ENCODE peak calls at places on chromosome 21, in nine cellular contexts. N is tibial nerve, B is GM12878, H is lower leg skin, P is suprapubic skin, S is breast epithelium, A is spleen, L is body of pancreas, D is A549. T is an unnamed sample.

GRCh38 chr21:34987673-34988072 is 61.4 kb downstream of the RUNX1 start:
- DNase-seq in S (no peak), L (no peak), H (no peak), P (no peak), N (no peak), A (no peak), D (no peak), B (no peak), T (no peak)

GRCh38 chr21:42063578-42064521 is 7.3 kb upstream of the UMODL1 start:
- DNase-seq in H (no peak), N (no peak), D (no peak), S (no peak), L (peak), P (no peak), B (peak), A (peak), T (no peak)

GRCh38 chr21:40846057-40846456 is 901 bp downstream of the DSCAM start:
- DNase-seq in D (no peak), B (no peak), P (no peak), L (no peak), A (no peak), S (no peak), N (no peak), H (no peak), T (no peak)

GRCh38 chr21:15774590-15774989 is 44.8 kb downstream of the USP25 start:
- DNase-seq in D (no peak), L (no peak), H (no peak), B (no peak), A (no peak), N (no peak), S (no peak), P (no peak), T (no peak)

GRCh38 chr21:41833138-41834115 is 45.7 kb downstream of the PRDM15 start:
- DNase-seq in B (peak), H (peak), N (no peak), L (no peak), S (no peak), A (peak), P (no peak), D (no peak), T (no peak)

GRCh38 chr21:42214081-42214750 is 4.7 kb upstream of the ABCG1 start:
- DNase-seq in D (no peak), B (no peak), N (no peak), P (peak), H (peak), A (peak), L (peak), S (no peak), T (peak)

GRCh38 chr21:15140321-15141019 is 75.7 kb upstream of the NRIP1 start:
- DNase-seq in L (peak), N (no peak), H (no peak), S (no peak), P (no peak), A (no peak), B (no peak), D (peak), T (no peak)

GRCh38 chr21:21029159-21029558 is 30.9 kb downstream of the NCAM2 start:
- DNase-seq in P (no peak), A (no peak), B (no peak), N (no peak), H (no peak), S (no peak), D (no peak), L (no peak), T (no peak)

GRCh38 chr21:15701845-15702244 is 27.9 kb upstream of the USP25 start:
- DNase-seq in H (no peak), B (no peak), D (no peak), N (no peak), P (no peak), A (no peak), L (no peak), S (no peak), T (no peak)

GRCh38 chr21:42002421-42002958 is 7.7 kb downstream of the ZBTB21 start:
- DNase-seq in S (no peak), H (no peak), B (peak), A (no peak), L (no peak), P (no peak), D (no peak), N (no peak), T (no peak)

GRCh38 chr21:39556176-39556575 is 56.6 kb upstream of the B3GALT5 start:
- DNase-seq in H (no peak), S (no peak), B (no peak), A (no peak), N (no peak), P (no peak), L (no peak), D (no peak), T (no peak)

GRCh38 chr21:37146320-37147225 is 73.5 kb downstream of the TTC3 start:
- DNase-seq in D (no peak), S (no peak), L (no peak), N (no peak), H (no peak), A (no peak), P (no peak), B (no peak), T (no peak)

GRCh38 chr21:8998946-8999681 is 1522.3 kb upstream of the TPTE start:
- DNase-seq in B (no peak), D (no peak), L (no peak), S (no peak), A (no peak), N (no peak), P (no peak), H (no peak), T (no peak)

GRCh38 chr21:28294046-28294445 is 698.6 kb downstream of the LTN1 start:
- DNase-seq in H (no peak), A (no peak), D (no peak), L (no peak), N (no peak), P (no peak), S (no peak), B (no peak), T (no peak)

GRCh38 chr21:17730782-17731181 is 88.4 kb downstream of the C21orf91 start:
- DNase-seq in H (no peak), S (no peak), P (no peak), A (no peak), B (no peak), N (no peak), D (no peak), L (no peak), T (no peak)

GRCh38 chr21:22231013-22231412 is 1232.8 kb downstream of the NCAM2 start:
- DNase-seq in A (no peak), P (no peak), S (no peak), B (no peak), L (no peak), H (no peak), D (no peak), N (no peak), T (no peak)

GRCh38 chr21:28636988-28637691 is 355.5 kb downstream of the LTN1 start:
- DNase-seq in P (no peak), S (no peak), H (no peak), A (no peak), N (no peak), B (no peak), L (no peak), D (no peak), T (no peak)

GRCh38 chr21:15282666-15283065 is 217.9 kb upstream of the NRIP1 start:
- DNase-seq in B (no peak), L (no peak), P (no peak), D (no peak), H (no peak), N (no peak), A (no peak), S (no peak), T (no peak)

GRCh38 chr21:17818158-17819113 is 720 bp downstream of the C21orf91 start:
- DNase-seq in A (peak), B (no peak), N (no peak), L (peak), D (peak), S (peak), P (peak), H (peak), T (peak)

GRCh38 chr21:22855581-22855980 is 1857.4 kb downstream of the NCAM2 start:
- DNase-seq in B (no peak), L (no peak), H (no peak), A (no peak), N (no peak), S (no peak), D (no peak), P (no peak), T (no peak)

GRCh38 chr21:42538479-42539275 is 25.0 kb downstream of the SLC37A1 start:
- DNase-seq in H (no peak), S (no peak), L (no peak), N (no peak), P (peak), B (no peak), D (no peak), A (no peak), T (no peak)

DNA sequence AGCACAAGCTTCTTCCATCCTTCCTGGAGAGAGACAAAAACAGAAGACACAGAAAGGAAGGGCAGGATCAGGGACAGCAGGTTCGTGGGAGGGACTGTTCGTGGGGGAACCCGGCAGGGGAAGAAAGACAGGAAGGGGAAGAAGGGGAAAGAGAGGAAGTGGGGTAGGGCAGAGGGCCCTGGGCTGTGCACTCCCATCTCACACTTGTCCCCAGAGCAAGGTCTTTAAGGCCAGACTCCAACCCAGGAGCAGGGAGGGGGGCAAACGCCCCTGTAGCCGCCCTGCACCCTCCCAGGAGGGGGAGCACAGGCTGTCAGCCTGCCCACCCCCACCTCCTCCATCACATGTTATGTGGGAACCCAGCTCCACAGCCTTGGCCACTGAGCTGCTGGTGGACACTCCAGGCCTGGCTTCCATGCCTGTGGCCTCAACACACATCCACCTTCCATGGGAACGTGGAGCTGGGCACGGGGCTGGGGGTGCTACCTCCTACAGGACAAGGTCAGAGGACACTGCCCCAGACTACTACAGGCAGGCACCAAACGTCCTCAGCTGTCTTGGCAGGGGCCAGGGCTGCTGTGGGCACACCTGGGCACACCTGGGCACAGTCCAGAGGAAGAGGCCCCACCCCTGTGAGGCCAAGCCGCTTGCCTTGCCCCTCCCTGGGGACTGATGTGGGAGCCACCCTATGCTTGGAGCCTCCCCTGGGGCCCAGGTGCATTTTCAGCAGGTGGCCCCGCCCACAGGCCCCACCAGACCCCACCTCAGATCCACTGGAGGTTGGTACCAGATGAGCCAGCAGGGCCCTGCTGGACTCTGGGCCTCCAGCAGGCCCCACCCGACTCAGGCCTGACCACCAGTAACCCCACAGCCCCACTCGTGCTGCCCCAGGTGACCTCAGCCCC is 9.2 kb downstream of the SLC19A1 start:
- DNase-seq in L (peak), A (peak), D (no peak), S (no peak), B (no peak), P (peak), H (peak), N (no peak), T (no peak)
- TF ChIP-seq POLR2A in L (no peak), A (no peak), D (no peak), S (no peak), B (no peak), P (no peak), H (no peak), N (no peak), T (no peak)

GRCh38 chr21:32065654-32066053 is 192.8 kb downstream of the HUNK start:
- DNase-seq in S (no peak), N (no peak), L (no peak), B (no peak), D (no peak), H (no peak), P (no peak), A (no peak), T (no peak)
- TF ChIP-seq POLR2A in S (no peak), N (no peak), L (no peak), B (no peak), D (no peak), H (no peak), P (no peak), A (no peak), T (no peak)

DNA sequence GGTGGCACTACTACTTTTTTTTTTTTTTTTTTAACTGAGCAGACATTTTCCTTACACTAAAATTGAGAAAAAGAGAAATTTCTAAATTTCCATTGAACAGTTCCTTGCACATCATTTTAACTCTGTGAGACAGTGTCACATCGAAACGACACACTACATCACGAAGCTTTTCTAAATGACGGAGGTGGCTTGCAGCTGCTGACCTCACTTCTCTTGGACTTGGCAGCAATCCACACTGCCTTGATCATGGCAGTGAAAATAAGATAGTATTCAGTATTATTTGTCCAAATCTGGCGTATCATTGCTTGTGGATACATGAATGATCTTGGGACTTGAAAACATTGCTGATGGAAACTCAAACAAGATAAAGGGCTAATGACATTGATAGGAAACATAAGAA is 80.3 kb upstream of the CYYR1 start:
- DNase-seq in S (no peak), D (no peak), L (no peak), N (no peak), H (no peak), A (no peak), B (no peak), P (no peak), T (no peak)
- TF ChIP-seq POLR2A in S (no peak), D (no peak), L (no peak), N (no peak), H (no peak), A (no peak), B (no peak), P (no peak), T (no peak)

GRCh38 chr21:33901421-33902288 is 13.9 kb downstream of the ATP5PO start:
- DNase-seq in S (no peak), P (no peak), D (no peak), N (no peak), L (no peak), B (no peak), A (no peak), H (peak), T (peak)
- TF ChIP-seq POLR2A in S (no peak), P (no peak), D (no peak), N (no peak), L (no peak), B (no peak), A (no peak), H (no peak), T (no peak)

GRCh38 chr21:38506606-38507331 is 8.5 kb upstream of the ERG start:
- DNase-seq in S (no peak), A (no peak), N (no peak), B (no peak), H (no peak), L (no peak), D (no peak), P (no peak), T (no peak)

GRCh38 chr21:38504056-38504455 is 5.8 kb upstream of the ERG start:
- DNase-seq in N (no peak), L (no peak), H (no peak), B (no peak), D (no peak), A (no peak), P (no peak), S (no peak), T (no peak)

GRCh38 chr21:38507374-38507942 is 9.2 kb upstream of the ERG start:
- DNase-seq in D (no peak), L (no peak), A (no peak), H (no peak), B (no peak), S (no peak), P (no peak), N (no peak), T (no peak)

GRCh38 chr21:38503588-38503987 is 5.3 kb upstream of the ERG start:
- DNase-seq in P (no peak), D (no peak), H (no peak), B (no peak), L (no peak), S (no peak), N (no peak), A (no peak), T (no peak)

DNA sequence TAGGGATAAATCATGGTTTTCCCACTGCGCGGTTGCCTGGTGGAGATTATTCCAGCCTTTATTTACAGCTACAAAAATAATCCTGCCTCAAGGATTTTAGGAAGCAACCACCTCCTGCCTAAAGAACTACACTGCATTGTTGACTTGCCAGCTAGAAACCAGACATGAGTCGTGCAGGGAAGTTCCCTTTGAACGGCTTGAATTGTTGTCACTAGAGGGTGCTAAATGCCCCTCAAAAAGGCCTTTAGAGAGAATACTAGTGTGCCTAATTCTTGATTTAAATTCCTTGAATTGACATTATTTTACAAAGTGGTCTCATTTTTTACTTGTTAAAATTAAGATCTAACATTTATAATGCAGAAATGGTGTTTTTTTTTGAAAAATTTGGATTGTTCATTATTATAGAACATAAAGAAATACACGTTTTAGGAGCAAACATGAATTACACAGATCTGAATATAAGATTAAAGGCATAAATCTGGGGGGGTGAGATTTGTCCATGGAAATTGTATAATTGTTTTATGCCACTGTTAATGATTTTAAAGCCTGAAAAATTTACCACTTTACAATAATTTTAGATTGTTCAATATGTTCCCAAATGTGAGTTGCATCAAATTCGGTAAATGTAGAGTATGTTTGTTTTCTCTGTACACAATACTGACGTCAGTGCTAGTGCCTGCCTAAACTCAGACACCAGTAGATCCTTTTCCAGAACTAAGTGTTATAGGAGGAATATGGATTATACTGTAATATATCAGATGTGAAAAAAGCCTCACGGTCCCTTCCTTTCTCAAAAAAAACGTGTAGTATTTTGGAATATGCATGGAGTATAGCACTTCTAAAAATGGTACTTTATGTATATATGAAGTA is 7.6 kb upstream of the ERG start:
- DNase-seq in A (no peak), N (no peak), P (no peak), L (peak), H (no peak), B (no peak), D (peak), S (no peak), T (no peak)
- TF ChIP-seq POLR2A in A (no peak), N (no peak), P (no peak), L (no peak), H (no peak), B (no peak), D (no peak), S (no peak), T (no peak)

GRCh38 chr21:43743934-43744333 is 25.0 kb downstream of the PDXK start:
- DNase-seq in P (no peak), N (no peak), B (no peak), A (no peak), L (no peak), D (no peak), S (no peak), H (no peak), T (no peak)
- TF ChIP-seq POLR2A in P (no peak), N (no peak), B (no peak), A (no peak), L (no peak), D (no peak), S (no peak), H (no peak), T (no peak)

GRCh38 chr21:25734654-25735220 is at the start of the genes ATP5PF and GABPA:
- DNase-seq in B (peak), P (peak), N (peak), D (peak), S (peak), A (peak), H (peak), L (peak), T (peak)

GRCh38 chr21:25733859-25734653 is 648 bp downstream of the ATP5PF start:
- DNase-seq in N (no peak), B (no peak), H (no peak), L (no peak), A (peak), P (no peak), D (no peak), S (no peak), T (peak)

GRCh38 chr21:25732091-25732760 is 2.5 kb downstream of the ATP5PF start:
- DNase-seq in S (no peak), P (no peak), N (no peak), D (no peak), H (no peak), A (no peak), B (no peak), L (no peak), T (no peak)

GRCh38 chr21:25735895-25736597 is 1.3 kb downstream of the GABPA start:
- DNase-seq in D (no peak), P (no peak), N (no peak), A (no peak), L (no peak), S (no peak), B (no peak), H (no peak), T (no peak)

GRCh38 chr21:25735221-25735894 is 586 bp downstream of the GABPA start:
- DNase-seq in D (peak), L (peak), P (peak), S (peak), B (no peak), H (peak), A (peak), N (peak), T (peak)
- TF ChIP-seq POLR2A in D (peak), L (no peak), P (no peak), S (peak), B (peak), H (no peak), A (no peak), N (peak), T (peak)

GRCh38 chr21:36069713-36070573 is at the start of gene CBR1:
- DNase-seq in S (peak), P (peak), H (peak), B (peak), L (peak), D (peak), N (peak), A (peak), T (peak)
- TF ChIP-seq POLR2A in S (no peak), P (no peak), H (no peak), B (peak), L (peak), D (peak), N (peak), A (peak), T (peak)

T was measured in gastrocnemius medialis.